ENCODE peak calls at places on chromosomes 13 and 19, in four cellular contexts. C is psoas muscle, J is mesendoderm, S is substantia nigra. E is an unnamed sample.

GRCh38 chr13:66950666-66951065 is 279.5 kb downstream of the PCDH9 start:
- DNase-seq in C (no peak), J (no peak), S (no peak), E (no peak)

GRCh38 chr13:68099616-68100015 is 869.5 kb upstream of the PCDH9 start:
- DNase-seq in C (no peak), J (peak; percentile 60), S (no peak), E (no peak)

GRCh38 chr13:20170931-20171330 is 10.1 kb upstream of the GJA3 start:
- DNase-seq in C (no peak), J (no peak), S (no peak), E (no peak)

GRCh38 chr19:7355871-7356270 is 7.1 kb downstream of the ARHGEF18 start:
- DNase-seq in C (no peak), J (no peak), S (no peak), E (no peak)

GRCh38 chr19:16737909-16738308 is 18.3 kb downstream of the NWD1 start:
- DNase-seq in C (no peak), J (no peak), S (no peak), E (no peak)

GRCh38 chr13:65454403-65454802 is 1775.7 kb downstream of the PCDH9 start:
- DNase-seq in C (no peak), J (no peak), S (no peak), E (no peak)

GRCh38 chr13:31913459-31913858 is 118.1 kb upstream of the FRY start:
- DNase-seq in C (no peak), J (no peak), S (no peak), E (no peak)

GRCh38 chr19:5172859-5173577 is 167.6 kb downstream of the PTPRS start:
- DNase-seq in C (peak; percentile 25), J (peak; percentile 14), S (no peak), E (no peak)

GRCh38 chr19:45087531-45087930 is 5.4 kb upstream of the PPP1R37 start:
- DNase-seq in C (no peak), J (no peak), S (no peak), E (no peak)

GRCh38 chr13:30918662-30919405 is 12.8 kb downstream of the MEDAG start:
- DNase-seq in C (no peak), J (no peak), S (no peak), E (no peak)

GRCh38 chr19:35963514-35963913 is 27.3 kb downstream of the LRFN3 start:
- DNase-seq in C (no peak), J (peak; percentile 76), S (no peak), E (peak; percentile 42)

GRCh38 chr19:5128251-5128931 is 159.5 kb downstream of the KDM4B start:
- DNase-seq in C (peak; percentile 56), J (peak; percentile 87), S (no peak), E (peak; percentile 78)

GRCh38 chr19:14118165-14119051 is 846 bp upstream of the PRKACA start:
- DNase-seq in C (peak; percentile 93), J (peak; percentile 28), S (peak; percentile 70), E (peak; percentile 78)

GRCh38 chr19:53079313-53079924 is 23.8 kb downstream of the ZNF160 start:
- DNase-seq in C (no peak), J (no peak), S (no peak), E (no peak)

GRCh38 chr19:17347877-17348276 is 10.5 kb downstream of the GTPBP3 start:
- DNase-seq in C (no peak), J (no peak), S (no peak), E (no peak)

GRCh38 chr13:42007844-42008243 is 40.6 kb upstream of the DGKH start:
- DNase-seq in C (no peak), J (no peak), S (no peak), E (no peak)

GRCh38 chr19:58536852-58537798 is 6.7 kb upstream of the TRIM28 start:
- DNase-seq in C (no peak), J (no peak), S (no peak), E (no peak)
- H3K27ac ChIP-seq in C (no peak overlapping the region), J (no peak overlapping the region), S (no peak overlapping the region), E (no peak overlapping the region)

GRCh38 chr19:18682807-18683108 is 722 bp upstream of the CRTC1 start:
- DNase-seq in C (no peak), J (no peak), S (no peak), E (no peak)

GRCh38 chr19:18685597-18686164 is 2.2 kb downstream of the CRTC1 start:
- DNase-seq in C (no peak), J (no peak), S (no peak), E (no peak)

GRCh38 chr19:18683955-18684641 is 618 bp downstream of the CRTC1 start:
- DNase-seq in C (no peak), J (no peak), S (no peak), E (no peak)

GRCh38 chr19:18684642-18684993 is 1.1 kb downstream of the CRTC1 start:
- DNase-seq in C (no peak), J (no peak), S (no peak), E (no peak)

GRCh38 chr19:18683109-18683954 is at the start of gene CRTC1:
- DNase-seq in C (peak; percentile 88), J (peak; percentile 85), S (peak; percentile 74), E (peak; percentile 91)
- H3K27ac ChIP-seq in C (peak within 1 kb of the TSS; percentile 88), J (no peak within 1 kb of the TSS), S (peak within 1 kb of the TSS; percentile 90), E (peak within 1 kb of the TSS; percentile 90)

GRCh38 chr13:100673376-100673830 is 1.2 kb downstream of the TMTC4 start:
- DNase-seq in C (no peak), J (peak; percentile 72), S (no peak), E (no peak)

GRCh38 chr13:100674848-100675659 is 459 bp upstream of the TMTC4 start:
- DNase-seq in C (peak; percentile 99), J (peak; percentile 98), S (peak; percentile 99), E (peak; percentile 100)

GRCh38 chr13:100674363-100674847 is at the start of gene TMTC4:
- DNase-seq in C (no peak), J (peak; percentile 46), S (no peak), E (no peak)

GRCh38 chr13:100675660-100676129 is 1.1 kb upstream of the TMTC4 start:
- DNase-seq in C (no peak), J (peak; percentile 7), S (no peak), E (no peak)

DNA sequence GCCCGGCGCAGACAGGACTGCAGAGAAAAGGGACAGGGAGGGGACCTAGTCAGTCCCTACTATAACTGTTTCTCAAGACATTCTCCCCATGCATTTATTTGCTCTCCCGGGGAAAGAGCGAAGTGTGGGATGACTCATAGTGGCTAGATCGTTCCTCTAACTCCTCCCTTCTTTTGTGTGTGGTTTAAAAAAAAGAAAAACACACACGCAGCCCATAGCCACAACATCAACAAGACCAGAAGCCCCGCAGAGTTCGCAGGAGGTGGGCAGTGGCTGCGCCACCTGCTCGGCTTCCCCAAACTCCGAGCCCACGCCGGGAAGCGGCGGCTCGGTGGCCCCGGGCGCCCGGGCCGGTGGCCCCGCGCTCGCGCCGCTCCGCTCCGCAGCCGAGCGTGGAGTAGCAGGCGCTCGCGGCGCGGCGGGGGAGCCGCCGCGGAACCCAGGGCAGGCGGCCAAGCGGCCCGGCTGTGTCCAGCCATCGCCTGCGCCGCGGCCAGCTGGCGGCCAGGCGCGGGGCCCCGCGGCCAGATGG is 698 bp downstream of the TMTC4 start:
- DNase-seq in C (peak; percentile 58), J (peak; percentile 82), S (peak; percentile 35), E (peak; percentile 18)
- H3K27ac ChIP-seq in C (peak overlapping the region; percentile 84), J (peak overlapping the region; percentile 72), S (peak overlapping the region; percentile 97), E (peak overlapping the region; percentile 55)

DNA sequence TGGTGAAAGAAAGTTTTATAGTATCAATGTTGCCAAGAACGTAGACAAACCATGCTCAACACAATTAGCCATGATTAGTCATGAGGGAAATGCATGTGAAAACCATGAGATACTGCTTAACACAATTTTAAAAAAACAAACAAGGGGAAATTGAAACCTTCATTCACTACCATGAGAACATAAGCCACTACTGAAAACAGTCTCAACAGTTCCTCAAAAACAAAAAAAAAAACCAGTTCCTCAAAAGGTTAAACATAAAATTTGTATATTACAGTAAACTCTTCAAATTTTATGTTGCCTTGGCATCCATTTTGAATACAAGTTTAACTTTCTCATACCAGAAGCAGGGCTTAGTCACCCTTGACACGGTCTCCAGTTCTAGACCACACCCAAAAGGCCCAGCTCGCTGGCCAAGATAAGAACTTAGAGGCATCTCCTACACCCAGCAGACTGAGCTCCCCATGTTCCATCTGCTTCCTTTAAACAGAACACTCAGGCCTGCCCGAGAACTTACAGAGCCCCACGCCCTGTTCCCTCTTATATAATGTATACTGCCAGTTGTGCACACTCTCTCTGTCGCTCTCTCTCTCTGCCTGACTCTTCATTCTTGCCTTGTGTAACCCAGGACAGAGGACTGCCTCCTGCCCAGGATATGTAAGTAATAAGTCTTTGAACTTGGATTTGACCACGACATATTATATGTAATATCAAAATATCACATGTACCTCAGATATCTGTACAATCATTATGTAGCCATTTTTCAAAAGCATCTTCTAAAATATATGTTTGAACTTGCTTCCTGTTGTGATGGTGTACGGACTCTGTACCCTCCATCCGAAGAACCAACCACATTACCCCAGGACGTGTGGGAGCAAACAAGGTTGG is 67.4 kb downstream of the STK24 start:
- DNase-seq in C (peak; percentile 60), J (peak; percentile 59), S (no peak), E (no peak)
- H3K27ac ChIP-seq in C (peak overlapping the region; percentile 58), J (no peak overlapping the region), S (no peak overlapping the region), E (peak overlapping the region; percentile 3)

GRCh38 chr13:109271991-109272454 is 514.4 kb downstream of the IRS2 start:
- DNase-seq in C (no peak), J (peak; percentile 45), S (no peak), E (no peak)

GRCh38 chr13:109274188-109274821 is 512.1 kb downstream of the IRS2 start:
- DNase-seq in C (no peak), J (peak; percentile 99), S (no peak), E (no peak)

GRCh38 chr13:109272595-109273325 is 513.6 kb downstream of the IRS2 start:
- DNase-seq in C (no peak), J (no peak), S (no peak), E (no peak)

GRCh38 chr13:109271555-109271954 is 514.8 kb downstream of the IRS2 start:
- DNase-seq in C (no peak), J (no peak), S (no peak), E (no peak)

GRCh38 chr13:109273326-109273751 is 513.0 kb downstream of the IRS2 start:
- DNase-seq in C (no peak), J (no peak), S (no peak), E (no peak)
- H3K27ac ChIP-seq in C (no peak overlapping the region), J (no peak overlapping the region), S (no peak overlapping the region), E (no peak overlapping the region)

DNA sequence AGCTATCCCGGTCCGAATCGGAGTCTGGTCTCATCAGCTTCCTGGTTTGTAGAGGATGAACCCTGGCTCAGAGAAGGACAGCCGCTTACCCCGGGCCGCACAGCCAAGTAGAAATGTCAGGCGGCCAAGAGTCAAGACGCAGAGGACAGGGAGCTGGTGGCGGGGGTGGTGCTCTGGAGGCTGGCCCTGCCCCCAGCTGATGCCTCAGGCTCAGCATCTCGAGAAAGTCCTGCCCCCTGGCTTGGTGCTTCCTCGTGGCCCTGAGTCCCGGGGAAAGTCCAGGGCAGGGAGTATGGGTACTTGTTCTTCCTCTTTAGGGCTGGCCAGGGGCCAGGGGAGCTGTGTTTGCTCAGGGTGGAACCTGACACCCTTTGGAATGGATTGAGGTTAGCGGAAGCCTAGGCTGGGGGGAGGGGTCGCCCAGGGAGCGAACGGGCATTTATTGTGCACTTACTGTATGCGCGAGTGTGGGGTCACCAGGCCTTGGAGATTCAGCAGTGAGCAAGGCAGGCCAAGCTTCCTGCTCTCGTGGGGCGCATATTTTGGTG is 2.2 kb downstream of the TJP3 start:
- DNase-seq in C (peak; percentile 62), J (peak; percentile 56), S (peak; percentile 10), E (peak; percentile 73)
- H3K27ac ChIP-seq in C (no peak overlapping the region), J (no peak overlapping the region), S (no peak overlapping the region), E (no peak overlapping the region)

GRCh38 chr13:111270126-111270525 is 50.3 kb upstream of the TEX29 start:
- DNase-seq in C (no peak), J (no peak), S (peak; percentile 17), E (no peak)
- H3K27ac ChIP-seq in C (no peak overlapping the region), J (no peak overlapping the region), S (peak overlapping the region; percentile 5), E (no peak overlapping the region)

E was measured in heart right ventricle.